ENCODE peak calls at places on chromosomes 1 and 21, in four cellular contexts. R is hepatocyte, Y is fibroblast of lung, C is kidney. U is an unnamed sample.

GRCh38 chr1:119116725-119117124 is 23.7 kb downstream of the WARS2 start:
- DNase-seq in R (no peak), C (no peak), Y (no peak), U (no peak)

GRCh38 chr1:160375788-160376524 is 9.1 kb downstream of the NHLH1 start:
- DNase-seq in R (no peak), Y (no peak), C (no peak), U (no peak)

GRCh38 chr1:8251635-8252034 is 66.3 kb upstream of the SLC45A1 start:
- DNase-seq in C (no peak), R (no peak), Y (no peak), U (no peak)

GRCh38 chr1:81998165-81998564 is 197.4 kb downstream of the ADGRL2 start:
- DNase-seq in R (no peak), C (no peak), Y (no peak), U (no peak)

GRCh38 chr1:110098222-110099026 is 13.8 kb upstream of the UBL4B start:
- DNase-seq in Y (no peak), C (no peak), R (no peak), U (no peak)

GRCh38 chr1:19324665-19324990 is 12.5 kb downstream of the SLC66A1 start:
- DNase-seq in R (no peak), Y (no peak), C (no peak), U (no peak)

GRCh38 chr1:189429610-189430009 is 1048.1 kb downstream of the BRINP3 start:
- DNase-seq in Y (peak), C (no peak), R (peak), U (no peak)

GRCh38 chr1:36594041-36594440 is 111.3 kb upstream of the CSF3R start:
- DNase-seq in C (peak), Y (no peak), R (no peak), U (no peak)

GRCh38 chr1:230772457-230773395 is 25.5 kb downstream of the CAPN9 start:
- DNase-seq in C (no peak), Y (peak), R (peak), U (peak)

GRCh38 chr21:23876925-23877558 is 1730.2 kb downstream of the MRPL39 start:
- DNase-seq in C (no peak), Y (no peak), R (no peak), U (no peak)

GRCh38 chr21:37165606-37166005 is 92.6 kb downstream of the TTC3 start:
- DNase-seq in Y (no peak), R (no peak), C (no peak), U (no peak)

GRCh38 chr1:109739738-109740614 is 862 bp downstream of the GSTM3 start:
- DNase-seq in R (peak), C (peak), Y (peak), U (no peak)

GRCh38 chr1:154955039-154955717 is 721 bp downstream of the PBXIP1 start:
- DNase-seq in R (peak), C (peak), Y (peak), U (no peak)

GRCh38 chr21:34877485-34878128 is 171.5 kb downstream of the RUNX1 start:
- DNase-seq in Y (no peak), R (peak), C (peak), U (no peak)

GRCh38 chr1:162756523-162756922 is 34.0 kb upstream of the HSD17B7 start:
- DNase-seq in Y (no peak), C (no peak), R (no peak), U (no peak)

GRCh38 chr1:246497331-246497915 is 9.7 kb downstream of the SMYD3 start:
- DNase-seq in C (no peak), R (peak), Y (peak), U (peak)

GRCh38 chr1:185314416-185314815 is 2.6 kb downstream of the IVNS1ABP start:
- DNase-seq in Y (no peak), R (peak), C (no peak), U (no peak)

GRCh38 chr1:29217633-29218032 is 13.1 kb downstream of the MECR start:
- DNase-seq in R (no peak), Y (no peak), C (no peak), U (no peak)

GRCh38 chr1:16459503-16459902 is 19.0 kb downstream of the NECAP2 start:
- DNase-seq in Y (no peak), R (no peak), C (no peak), U (no peak)

GRCh38 chr1:48530727-48531351 is 58.8 kb upstream of the SPATA6 start:
- DNase-seq in R (peak), Y (peak), C (no peak), U (peak)

GRCh38 chr1:46133181-46133658 is 791 bp upstream of the PIK3R3 start:
- DNase-seq in Y (no peak), R (no peak), C (no peak), U (no peak)

GRCh38 chr1:22665752-22666151 is 12.7 kb downstream of the C1QB start:
- DNase-seq in C (no peak), R (peak), Y (peak), U (no peak)

GRCh38 chr21:17929514-17929913 is 110.4 kb upstream of the C21orf91 start:
- DNase-seq in C (no peak), Y (no peak), R (no peak), U (no peak)

GRCh38 chr1:160862151-160863061 is at the start of gene CD244:
- DNase-seq in C (no peak), Y (no peak), R (peak), U (no peak)

GRCh38 chr1:198776602-198777029 is 137.8 kb downstream of the PTPRC start:
- DNase-seq in C (no peak), Y (peak), R (no peak), U (peak)

GRCh38 chr1:230778916-230779590 is 31.9 kb downstream of the CAPN9 start:
- DNase-seq in C (no peak), Y (no peak), R (no peak), U (no peak)

GRCh38 chr1:63901094-63901493 is 127.3 kb downstream of the ROR1 start:
- DNase-seq in R (no peak), Y (no peak), C (no peak), U (no peak)

GRCh38 chr1:153946622-153947246 is at the start of gene DENND4B:
- DNase-seq in R (peak), C (peak), Y (peak), U (no peak)

GRCh38 chr1:7069888-7070287 is 284.6 kb downstream of the CAMTA1 start:
- DNase-seq in R (peak), Y (no peak), C (no peak), U (no peak)

GRCh38 chr1:169694304-169694703 is 17.1 kb downstream of the SELL start:
- DNase-seq in R (no peak), Y (no peak), C (no peak), U (no peak)

GRCh38 chr1:20785907-20786309 is 1.2 kb downstream of the HP1BP3 start:
- DNase-seq in R (no peak), C (no peak), Y (peak), U (no peak)

GRCh38 chr21:45050361-45050785 is 24.0 kb upstream of the ADARB1 start:
- DNase-seq in C (no peak), R (peak), Y (peak), U (no peak)

GRCh38 chr1:203871114-203871875 is 9.9 kb downstream of the SNRPE start:
- DNase-seq in R (peak), Y (peak), C (no peak), U (peak)

GRCh38 chr1:116508984-116509980 is 61.5 kb downstream of the CD58 start:
- DNase-seq in C (no peak), R (peak), Y (peak), U (peak)
- H3K4me3 ChIP-seq in C (no peak), R (no peak), Y (no peak), U (no peak)

DNA sequence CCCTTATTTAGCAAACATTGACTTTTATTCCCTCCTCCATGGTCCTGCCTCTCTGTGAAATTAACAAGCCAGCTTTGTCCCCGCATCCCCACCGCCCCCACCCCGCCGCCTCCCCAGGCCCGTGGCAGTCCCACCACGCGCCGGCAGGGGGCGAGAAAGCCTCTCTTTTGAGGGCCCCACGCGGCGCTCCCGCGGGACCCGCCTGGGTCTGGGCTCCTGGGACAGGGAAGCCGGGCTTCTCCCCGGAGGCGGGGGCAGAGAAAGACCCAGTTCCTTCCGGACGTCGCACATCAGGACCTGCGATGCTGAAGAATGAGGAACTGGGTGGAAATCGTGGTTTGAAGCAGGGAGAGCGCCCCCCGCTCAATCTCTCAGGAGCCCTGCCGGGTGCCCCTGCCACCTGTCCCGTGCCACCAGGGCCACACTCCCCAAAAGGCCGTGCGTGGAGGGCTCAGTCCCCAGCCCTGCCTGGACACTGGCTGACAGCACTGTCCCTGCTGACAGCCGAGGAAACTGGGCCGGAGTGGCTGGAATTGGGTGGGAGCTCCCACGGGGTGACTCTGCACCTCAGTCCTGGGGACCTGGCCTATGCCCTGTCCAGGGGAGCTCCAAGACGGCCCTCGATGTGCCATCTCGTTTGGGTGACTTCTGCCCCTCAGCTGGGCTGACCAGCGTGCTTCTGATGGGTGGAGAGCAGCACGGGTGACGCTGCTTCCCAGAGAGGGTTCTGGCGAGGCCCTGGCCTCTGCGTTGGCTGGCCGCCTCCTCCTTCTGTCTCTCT is 8.6 kb upstream of the ACTRT2 start:
- DNase-seq in R (peak), Y (no peak), C (peak), U (no peak)
- TF ChIP-seq CTCF in R (peak), Y (peak), C (peak), U (peak)

DNA sequence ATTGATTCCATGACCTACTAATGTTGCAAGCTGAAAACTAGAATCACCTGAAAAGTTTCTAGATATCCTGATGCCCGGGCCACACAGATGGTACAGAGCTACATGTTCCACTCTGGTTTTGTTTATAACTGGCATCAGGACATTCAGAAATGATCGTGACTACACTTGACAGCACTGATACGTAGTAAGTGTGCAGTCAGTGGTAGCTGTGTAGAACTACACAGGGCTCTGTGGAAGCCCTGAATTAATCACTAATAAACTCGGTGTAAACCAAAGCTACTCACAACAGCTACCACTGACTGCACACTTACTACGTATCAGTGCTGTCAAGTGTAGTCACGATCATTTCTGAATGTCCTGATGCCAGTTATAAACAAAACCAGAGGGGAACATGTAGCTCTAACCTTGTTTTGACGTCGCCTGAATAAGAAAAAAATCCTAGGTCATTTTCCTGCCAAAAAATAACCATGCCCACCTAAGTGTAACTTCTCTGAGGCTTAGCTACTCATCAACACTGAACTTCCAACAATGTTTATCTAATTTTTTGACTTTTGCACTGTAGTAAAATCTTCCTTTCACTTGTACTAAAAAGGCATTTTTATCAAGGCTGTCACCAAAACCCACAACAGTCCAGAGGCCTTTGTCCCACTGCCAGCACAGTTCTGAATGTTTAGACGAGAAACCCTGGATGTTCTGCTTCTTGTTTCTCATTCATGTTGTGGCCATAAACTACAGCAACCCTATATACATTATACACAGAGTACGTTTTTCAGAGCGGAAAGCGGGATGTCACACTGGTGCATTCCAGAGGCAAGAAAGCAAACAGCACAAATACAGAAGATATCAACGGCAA is 149.6 kb downstream of the TGFBR3 start:
- DNase-seq in Y (peak), R (no peak), C (no peak), U (no peak)
- H3K4me3 ChIP-seq in Y (no peak), R (no peak), C (peak), U (no peak)

DNA sequence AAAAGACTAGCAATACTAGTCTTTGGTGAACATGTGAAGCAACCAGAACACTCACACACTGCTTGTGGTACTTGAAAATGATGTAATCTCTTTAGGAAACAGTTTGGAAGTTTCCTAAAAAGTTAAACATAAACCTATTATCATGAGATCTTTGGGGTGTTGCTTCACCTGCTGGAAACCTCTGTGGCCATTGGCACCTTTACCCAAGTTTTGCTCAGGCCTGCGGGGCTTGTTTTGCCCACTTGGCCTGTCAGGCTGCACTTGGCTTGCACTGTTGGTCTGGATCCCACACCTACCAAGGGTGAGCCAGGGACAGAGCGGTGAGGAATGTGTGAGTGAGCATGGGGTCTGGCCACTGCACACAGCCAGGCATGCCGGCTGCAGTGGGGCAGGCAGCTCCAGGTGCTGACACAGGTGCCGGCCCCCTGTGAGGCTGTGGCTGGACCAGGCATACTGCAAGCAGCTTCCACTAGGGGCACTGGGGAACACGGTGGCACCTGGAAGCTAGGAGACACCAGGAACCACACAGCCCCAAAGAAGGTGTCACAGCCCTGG is 14.4 kb upstream of the FNBP1L start:
- DNase-seq in R (peak), Y (no peak), C (no peak), U (no peak)
- TF ChIP-seq CTCF in R (no peak), Y (no peak), C (peak), U (no peak)